ENCODE peak calls at places on chromosomes 7 and 10, in seven cellular contexts. One of them, this sample, is unnamed.

GRCh38 chr7:123916240-123916724 is 8.8 kb upstream of the SPAM1 start:
- DNase-seq in CD8-positive, alpha-beta memory T cell: no peak
- DNase-seq in stimulated activated CD8-positive, alpha-beta memory T cell treated with anti-CD3 and anti-CD28 coated beads, Interleukin-2, amount 100 ng/mL, for 1 hour: no peak
- DNase-seq in iris pigment epithelial cell: peak; percentile 28
- DNase-seq in prostate gland: no peak
- DNase-seq in NCI-H69: peak; percentile 77
- DNase-seq in stimulated activated naive CD4-positive, alpha-beta T cell treated with Interleukin-2 at 50 U/mL for 16 hours: no peak
- DNase-seq in this sample: no peak

GRCh38 chr7:47677664-47678063 is 95.8 kb upstream of the TNS3 start:
- DNase-seq in CD8-positive, alpha-beta memory T cell: no peak
- DNase-seq in NCI-H69: no peak
- DNase-seq in prostate gland: no peak
- DNase-seq in stimulated activated naive CD4-positive, alpha-beta T cell treated with Interleukin-2 at 50 U/mL for 16 hours: no peak
- DNase-seq in stimulated activated CD8-positive, alpha-beta memory T cell treated with anti-CD3 and anti-CD28 coated beads, Interleukin-2, amount 100 ng/mL, for 1 hour: no peak
- DNase-seq in iris pigment epithelial cell: peak; percentile 29
- DNase-seq in this sample: peak; percentile 90

GRCh38 chr10:124239666-124240065 is 146.3 kb upstream of the CHST15 start:
- DNase-seq in NCI-H69: no peak
- DNase-seq in CD8-positive, alpha-beta memory T cell: no peak
- DNase-seq in iris pigment epithelial cell: no peak
- DNase-seq in prostate gland: no peak
- DNase-seq in stimulated activated naive CD4-positive, alpha-beta T cell treated with Interleukin-2 at 50 U/mL for 16 hours: no peak
- DNase-seq in stimulated activated CD8-positive, alpha-beta memory T cell treated with anti-CD3 and anti-CD28 coated beads, Interleukin-2, amount 100 ng/mL, for 1 hour: no peak
- DNase-seq in this sample: no peak

GRCh38 chr7:46363688-46364087 is 442.6 kb upstream of the IGFBP3 start:
- DNase-seq in stimulated activated CD8-positive, alpha-beta memory T cell treated with anti-CD3 and anti-CD28 coated beads, Interleukin-2, amount 100 ng/mL, for 1 hour: no peak
- DNase-seq in stimulated activated naive CD4-positive, alpha-beta T cell treated with Interleukin-2 at 50 U/mL for 16 hours: no peak
- DNase-seq in iris pigment epithelial cell: no peak
- DNase-seq in CD8-positive, alpha-beta memory T cell: no peak
- DNase-seq in prostate gland: no peak
- DNase-seq in NCI-H69: no peak
- DNase-seq in this sample: no peak

GRCh38 chr10:50358925-50359687 is 107.8 kb upstream of the ASAH2 start:
- DNase-seq in stimulated activated naive CD4-positive, alpha-beta T cell treated with Interleukin-2 at 50 U/mL for 16 hours: no peak
- DNase-seq in prostate gland: no peak
- DNase-seq in NCI-H69: no peak
- DNase-seq in stimulated activated CD8-positive, alpha-beta memory T cell treated with anti-CD3 and anti-CD28 coated beads, Interleukin-2, amount 100 ng/mL, for 1 hour: no peak
- DNase-seq in iris pigment epithelial cell: no peak
- DNase-seq in CD8-positive, alpha-beta memory T cell: no peak
- DNase-seq in this sample: no peak

GRCh38 chr10:103284170-103284569 is 7.2 kb downstream of the INA start:
- DNase-seq in stimulated activated naive CD4-positive, alpha-beta T cell treated with Interleukin-2 at 50 U/mL for 16 hours: no peak
- DNase-seq in prostate gland: no peak
- DNase-seq in stimulated activated CD8-positive, alpha-beta memory T cell treated with anti-CD3 and anti-CD28 coated beads, Interleukin-2, amount 100 ng/mL, for 1 hour: no peak
- DNase-seq in iris pigment epithelial cell: peak; percentile 67
- DNase-seq in NCI-H69: no peak
- DNase-seq in CD8-positive, alpha-beta memory T cell: no peak
- DNase-seq in this sample: no peak

GRCh38 chr7:143272871-143273270 is 9.6 kb downstream of the GSTK1 start:
- DNase-seq in iris pigment epithelial cell: no peak
- DNase-seq in stimulated activated CD8-positive, alpha-beta memory T cell treated with anti-CD3 and anti-CD28 coated beads, Interleukin-2, amount 100 ng/mL, for 1 hour: no peak
- DNase-seq in NCI-H69: no peak
- DNase-seq in stimulated activated naive CD4-positive, alpha-beta T cell treated with Interleukin-2 at 50 U/mL for 16 hours: no peak
- DNase-seq in prostate gland: no peak
- DNase-seq in CD8-positive, alpha-beta memory T cell: no peak
- DNase-seq in this sample: no peak

GRCh38 chr10:11162828-11163599 is 145.3 kb downstream of the CELF2 start:
- DNase-seq in stimulated activated CD8-positive, alpha-beta memory T cell treated with anti-CD3 and anti-CD28 coated beads, Interleukin-2, amount 100 ng/mL, for 1 hour: peak; percentile 69
- DNase-seq in CD8-positive, alpha-beta memory T cell: peak; percentile 72
- DNase-seq in stimulated activated naive CD4-positive, alpha-beta T cell treated with Interleukin-2 at 50 U/mL for 16 hours: peak; percentile 70
- DNase-seq in NCI-H69: no peak
- DNase-seq in iris pigment epithelial cell: no peak
- DNase-seq in prostate gland: no peak
- DNase-seq in this sample: no peak

GRCh38 chr10:117174439-117175214 is 22.7 kb upstream of the KCNK18 start:
- DNase-seq in stimulated activated naive CD4-positive, alpha-beta T cell treated with Interleukin-2 at 50 U/mL for 16 hours: peak; percentile 78
- DNase-seq in iris pigment epithelial cell: peak; percentile 68
- DNase-seq in stimulated activated CD8-positive, alpha-beta memory T cell treated with anti-CD3 and anti-CD28 coated beads, Interleukin-2, amount 100 ng/mL, for 1 hour: peak; percentile 52
- DNase-seq in prostate gland: peak; percentile 68
- DNase-seq in NCI-H69: peak; percentile 83
- DNase-seq in CD8-positive, alpha-beta memory T cell: peak; percentile 62
- DNase-seq in this sample: no peak

GRCh38 chr10:60883187-60883586 is 60.8 kb downstream of the RHOBTB1 start:
- DNase-seq in stimulated activated CD8-positive, alpha-beta memory T cell treated with anti-CD3 and anti-CD28 coated beads, Interleukin-2, amount 100 ng/mL, for 1 hour: no peak
- DNase-seq in NCI-H69: peak; percentile 18
- DNase-seq in stimulated activated naive CD4-positive, alpha-beta T cell treated with Interleukin-2 at 50 U/mL for 16 hours: no peak
- DNase-seq in iris pigment epithelial cell: peak; percentile 51
- DNase-seq in CD8-positive, alpha-beta memory T cell: no peak
- DNase-seq in prostate gland: no peak
- DNase-seq in this sample: peak; percentile 78

GRCh38 chr10:97849491-97850402 is at the start of gene GOLGA7B:
- DNase-seq in prostate gland: no peak
- DNase-seq in iris pigment epithelial cell: peak; percentile 20
- DNase-seq in stimulated activated CD8-positive, alpha-beta memory T cell treated with anti-CD3 and anti-CD28 coated beads, Interleukin-2, amount 100 ng/mL, for 1 hour: peak; percentile 24
- DNase-seq in NCI-H69: peak; percentile 73
- DNase-seq in stimulated activated naive CD4-positive, alpha-beta T cell treated with Interleukin-2 at 50 U/mL for 16 hours: peak; percentile 61
- DNase-seq in CD8-positive, alpha-beta memory T cell: peak; percentile 60
- DNase-seq in this sample: no peak

GRCh38 chr10:63763744-63764143 is 242.5 kb downstream of the REEP3 start:
- DNase-seq in CD8-positive, alpha-beta memory T cell: no peak
- DNase-seq in stimulated activated CD8-positive, alpha-beta memory T cell treated with anti-CD3 and anti-CD28 coated beads, Interleukin-2, amount 100 ng/mL, for 1 hour: no peak
- DNase-seq in prostate gland: no peak
- DNase-seq in iris pigment epithelial cell: peak; percentile 49
- DNase-seq in stimulated activated naive CD4-positive, alpha-beta T cell treated with Interleukin-2 at 50 U/mL for 16 hours: no peak
- DNase-seq in NCI-H69: no peak
- DNase-seq in this sample: no peak

GRCh38 chr10:61900829-61901783 is at the start of gene ARID5B:
- DNase-seq in prostate gland: peak; percentile 74
- DNase-seq in iris pigment epithelial cell: peak; percentile 79
- DNase-seq in stimulated activated naive CD4-positive, alpha-beta T cell treated with Interleukin-2 at 50 U/mL for 16 hours: peak; percentile 52
- DNase-seq in NCI-H69: peak; percentile 86
- DNase-seq in CD8-positive, alpha-beta memory T cell: peak; percentile 32
- DNase-seq in stimulated activated CD8-positive, alpha-beta memory T cell treated with anti-CD3 and anti-CD28 coated beads, Interleukin-2, amount 100 ng/mL, for 1 hour: no peak
- DNase-seq in this sample: no peak

GRCh38 chr7:148584154-148584827 is 6.3 kb upstream of the C7orf33 start:
- DNase-seq in NCI-H69: no peak
- DNase-seq in stimulated activated CD8-positive, alpha-beta memory T cell treated with anti-CD3 and anti-CD28 coated beads, Interleukin-2, amount 100 ng/mL, for 1 hour: no peak
- DNase-seq in CD8-positive, alpha-beta memory T cell: no peak
- DNase-seq in prostate gland: no peak
- DNase-seq in stimulated activated naive CD4-positive, alpha-beta T cell treated with Interleukin-2 at 50 U/mL for 16 hours: no peak
- DNase-seq in iris pigment epithelial cell: no peak
- DNase-seq in this sample: no peak

GRCh38 chr7:52639981-52640380 is 395.5 kb upstream of the POM121L12 start:
- DNase-seq in NCI-H69: no peak
- DNase-seq in stimulated activated CD8-positive, alpha-beta memory T cell treated with anti-CD3 and anti-CD28 coated beads, Interleukin-2, amount 100 ng/mL, for 1 hour: no peak
- DNase-seq in CD8-positive, alpha-beta memory T cell: no peak
- DNase-seq in iris pigment epithelial cell: peak; percentile 51
- DNase-seq in prostate gland: no peak
- DNase-seq in stimulated activated naive CD4-positive, alpha-beta T cell treated with Interleukin-2 at 50 U/mL for 16 hours: no peak
- DNase-seq in this sample: no peak

GRCh38 chr7:33640732-33641131 is 264.6 kb upstream of the BMPER start:
- DNase-seq in iris pigment epithelial cell: no peak
- DNase-seq in NCI-H69: no peak
- DNase-seq in stimulated activated CD8-positive, alpha-beta memory T cell treated with anti-CD3 and anti-CD28 coated beads, Interleukin-2, amount 100 ng/mL, for 1 hour: no peak
- DNase-seq in stimulated activated naive CD4-positive, alpha-beta T cell treated with Interleukin-2 at 50 U/mL for 16 hours: no peak
- DNase-seq in CD8-positive, alpha-beta memory T cell: no peak
- DNase-seq in prostate gland: no peak
- DNase-seq in this sample: no peak

GRCh38 chr10:75632750-75633462 is 201.5 kb downstream of the LRMDA start:
- DNase-seq in prostate gland: no peak
- DNase-seq in iris pigment epithelial cell: no peak
- DNase-seq in NCI-H69: no peak
- DNase-seq in CD8-positive, alpha-beta memory T cell: no peak
- DNase-seq in stimulated activated naive CD4-positive, alpha-beta T cell treated with Interleukin-2 at 50 U/mL for 16 hours: no peak
- DNase-seq in stimulated activated CD8-positive, alpha-beta memory T cell treated with anti-CD3 and anti-CD28 coated beads, Interleukin-2, amount 100 ng/mL, for 1 hour: no peak
- DNase-seq in this sample: no peak

GRCh38 chr7:57404343-57404966 is 45.5 kb upstream of the ZNF716 start:
- DNase-seq in stimulated activated naive CD4-positive, alpha-beta T cell treated with Interleukin-2 at 50 U/mL for 16 hours: no peak
- DNase-seq in iris pigment epithelial cell: no peak
- DNase-seq in CD8-positive, alpha-beta memory T cell: no peak
- DNase-seq in prostate gland: no peak
- DNase-seq in NCI-H69: no peak
- DNase-seq in stimulated activated CD8-positive, alpha-beta memory T cell treated with anti-CD3 and anti-CD28 coated beads, Interleukin-2, amount 100 ng/mL, for 1 hour: no peak
- DNase-seq in this sample: no peak

GRCh38 chr10:43214071-43214955 is 52.6 kb downstream of the RASGEF1A start:
- DNase-seq in CD8-positive, alpha-beta memory T cell: no peak
- DNase-seq in stimulated activated naive CD4-positive, alpha-beta T cell treated with Interleukin-2 at 50 U/mL for 16 hours: no peak
- DNase-seq in iris pigment epithelial cell: peak; percentile 51
- DNase-seq in prostate gland: no peak
- DNase-seq in NCI-H69: no peak
- DNase-seq in stimulated activated CD8-positive, alpha-beta memory T cell treated with anti-CD3 and anti-CD28 coated beads, Interleukin-2, amount 100 ng/mL, for 1 hour: no peak
- DNase-seq in this sample: peak; percentile 32

This sample was measured in retinal pigment epithelial cell.